ENCODE peak calls at places on chromosomes 13 and 19, in ten cellular contexts. E is AG10803; T is neuronal stem cell; D is pancreas; K is GM12892; B is iris pigment epithelial cell; G is RPMI7951; O is stimulated activated CD4-positive, alpha-beta T cell treated with anti-CD3 and anti-CD28 coated beads, Interleukin-1b, Interleukin-23, amount 100 ng/mL, for 4 hours; L is effector CD4-positive, alpha-beta T cell; I is naive B cell. Y is an unnamed sample.

GRCh38 chr19:50252111-50252886 is 48.9 kb downstream of the MYH14 start:
- DNase-seq in G (peak; percentile 28), K (no peak), D (no peak), B (peak; percentile 34), L (no peak), I (peak; percentile 25), E (no peak), T (no peak), O (peak; percentile 46), Y (no peak)

GRCh38 chr19:45508681-45508930 is 1.3 kb downstream of the VASP start:
- DNase-seq in O (no peak), I (no peak), D (no peak), B (no peak), G (peak; percentile 35), T (no peak), L (no peak), E (no peak), K (no peak), Y (no peak)

GRCh38 chr13:112708560-112709240 is 18.9 kb downstream of the ATP11A start:
- DNase-seq in G (no peak), B (no peak), D (no peak), K (no peak), T (no peak), O (no peak), E (no peak), L (no peak), I (no peak), Y (no peak)

GRCh38 chr19:17902701-17903100 is 30.1 kb upstream of the CCDC124 start:
- DNase-seq in E (peak; percentile 85), G (peak; percentile 59), B (peak; percentile 92), I (no peak), D (no peak), T (no peak), L (no peak), O (no peak), K (no peak), Y (no peak)

GRCh38 chr19:9986787-9987281 is 23.5 kb downstream of the COL5A3 start:
- DNase-seq in L (no peak), G (no peak), B (no peak), T (peak; percentile 47), K (no peak), I (no peak), O (no peak), E (peak; percentile 95), D (no peak), Y (no peak)

GRCh38 chr13:113207890-113208423 is 512 bp downstream of the PCID2 start:
- DNase-seq in K (no peak), D (peak; percentile 47), B (peak; percentile 59), E (peak; percentile 54), O (no peak), I (no peak), T (peak; percentile 50), L (no peak), G (peak; percentile 47), Y (no peak)

GRCh38 chr13:43953370-43953769 is 73.7 kb downstream of the LACC1 start:
- DNase-seq in L (no peak), D (no peak), G (no peak), K (no peak), I (no peak), B (no peak), T (no peak), O (no peak), E (no peak), Y (no peak)

GRCh38 chr13:51222510-51223283 is 499 bp downstream of the FAM124A start:
- DNase-seq in B (no peak), T (peak; percentile 58), L (no peak), G (peak; percentile 1), I (no peak), E (no peak), D (no peak), O (no peak), K (no peak), Y (peak; percentile 25)

GRCh38 chr13:48773531-48774275 is 120.0 kb downstream of the CYSLTR2 start:
- DNase-seq in B (peak; percentile 73), T (no peak), O (no peak), K (no peak), G (no peak), L (no peak), I (no peak), D (no peak), E (no peak), Y (no peak)

GRCh38 chr19:11659612-11660011 is 62.3 kb downstream of the ZNF627 start:
- DNase-seq in T (no peak), I (no peak), E (peak; percentile 9), O (no peak), G (peak; percentile 12), K (no peak), B (peak; percentile 11), D (no peak), L (no peak), Y (no peak)

GRCh38 chr13:106034201-106034600 is 501.3 kb downstream of the EFNB2 start:
- DNase-seq in E (peak; percentile 56), L (no peak), I (no peak), G (peak; percentile 81), K (no peak), B (no peak), D (no peak), O (no peak), T (no peak), Y (no peak)

GRCh38 chr13:110466261-110466660 is 95.3 kb downstream of the RAB20 start:
- DNase-seq in G (no peak), D (no peak), I (no peak), K (no peak), O (no peak), B (no peak), T (peak; percentile 42), L (no peak), E (no peak), Y (no peak)

GRCh38 chr19:49447485-49448431 is 3.9 kb downstream of the PIH1D1 start:
- DNase-seq in E (no peak), K (no peak), T (no peak), O (no peak), L (no peak), I (no peak), G (peak; percentile 45), D (no peak), B (no peak), Y (no peak)

GRCh38 chr13:50060718-50061117 is 45.5 kb downstream of the KCNRG start:
- DNase-seq in E (no peak), D (no peak), L (no peak), B (no peak), O (no peak), K (no peak), T (no peak), G (no peak), I (no peak), Y (no peak)